ENCODE peak calls at places on chromosomes 4 and X, in nine cellular contexts. One of them, this sample, is unnamed.
A peak's percentile ranks its signal among the peaks of the same experiment; 100 is the strongest.

GRCh38 chr4:3431446-3431993 is 10.2 kb upstream of the HGFAC start:
- DNase-seq in HepG2: no peak
- DNase-seq in AG10803: no peak
- DNase-seq in keratinocyte: no peak
- DNase-seq in testis: no peak
- DNase-seq in tibial artery: no peak
- DNase-seq in PC-3: no peak
- DNase-seq in prostate gland: no peak
- DNase-seq in foreskin fibroblast: no peak
- DNase-seq in this sample: no peak

GRCh38 chrX:126164689-126165400 is 1.2 kb downstream of the DCAF12L2 start:
- DNase-seq in PC-3: no peak
- DNase-seq in foreskin fibroblast: no peak
- DNase-seq in testis: peak; percentile 12
- DNase-seq in HepG2: no peak
- DNase-seq in AG10803: no peak
- DNase-seq in prostate gland: no peak
- DNase-seq in tibial artery: no peak
- DNase-seq in keratinocyte: no peak
- DNase-seq in this sample: no peak

GRCh38 chrX:118948270-118948669 is 26.1 kb upstream of the LONRF3 start:
- DNase-seq in prostate gland: no peak
- DNase-seq in foreskin fibroblast: no peak
- DNase-seq in AG10803: no peak
- DNase-seq in HepG2: no peak
- DNase-seq in tibial artery: no peak
- DNase-seq in PC-3: no peak
- DNase-seq in keratinocyte: no peak
- DNase-seq in testis: no peak
- DNase-seq in this sample: no peak

GRCh38 chr4:88991746-88992145 is 65.2 kb downstream of the FAM13A start:
- DNase-seq in keratinocyte: no peak
- DNase-seq in PC-3: peak; percentile 38
- DNase-seq in tibial artery: no peak
- DNase-seq in testis: no peak
- DNase-seq in foreskin fibroblast: no peak
- DNase-seq in AG10803: no peak
- DNase-seq in prostate gland: no peak
- DNase-seq in HepG2: no peak
- DNase-seq in this sample: no peak

GRCh38 chrX:97446298-97446882 is 562.7 kb downstream of the RPA4 start:
- DNase-seq in HepG2: no peak
- DNase-seq in AG10803: peak; percentile 0
- DNase-seq in testis: no peak
- DNase-seq in foreskin fibroblast: no peak
- DNase-seq in PC-3: peak; percentile 38
- DNase-seq in tibial artery: no peak
- DNase-seq in keratinocyte: no peak
- DNase-seq in prostate gland: no peak
- DNase-seq in this sample: no peak

GRCh38 chrX:118644378-118644777 is 83.0 kb upstream of the IL13RA1 start:
- DNase-seq in AG10803: peak; percentile 55
- DNase-seq in prostate gland: peak; percentile 4
- DNase-seq in tibial artery: no peak
- DNase-seq in HepG2: peak; percentile 54
- DNase-seq in keratinocyte: no peak
- DNase-seq in PC-3: peak; percentile 60
- DNase-seq in foreskin fibroblast: peak; percentile 26
- DNase-seq in testis: no peak
- DNase-seq in this sample: no peak

GRCh38 chr4:105520819-105521790 is 31.3 kb upstream of the ARHGEF38 start:
- DNase-seq in keratinocyte: no peak
- DNase-seq in tibial artery: no peak
- DNase-seq in prostate gland: peak; percentile 46
- DNase-seq in HepG2: peak; percentile 35
- DNase-seq in PC-3: peak; percentile 61
- DNase-seq in testis: peak; percentile 60
- DNase-seq in foreskin fibroblast: no peak
- DNase-seq in AG10803: peak; percentile 33
- DNase-seq in this sample: peak; percentile 26

GRCh38 chr4:155545456-155545855 is 121.2 kb upstream of the GUCY1A1 start:
- DNase-seq in prostate gland: no peak
- DNase-seq in AG10803: no peak
- DNase-seq in HepG2: no peak
- DNase-seq in tibial artery: no peak
- DNase-seq in foreskin fibroblast: no peak
- DNase-seq in testis: no peak
- DNase-seq in PC-3: no peak
- DNase-seq in keratinocyte: no peak
- DNase-seq in this sample: no peak

GRCh38 chrX:111168314-111168713 is 72.3 kb downstream of the PAK3 start:
- DNase-seq in PC-3: peak; percentile 10
- DNase-seq in foreskin fibroblast: no peak
- DNase-seq in AG10803: peak; percentile 12
- DNase-seq in keratinocyte: no peak
- DNase-seq in prostate gland: no peak
- DNase-seq in tibial artery: no peak
- DNase-seq in HepG2: peak; percentile 0
- DNase-seq in testis: peak; percentile 18
- DNase-seq in this sample: no peak

GRCh38 chrX:68874076-68874475 is 45.3 kb downstream of the EFNB1 start:
- DNase-seq in prostate gland: no peak
- DNase-seq in tibial artery: no peak
- DNase-seq in testis: no peak
- DNase-seq in foreskin fibroblast: no peak
- DNase-seq in HepG2: no peak
- DNase-seq in AG10803: no peak
- DNase-seq in PC-3: no peak
- DNase-seq in keratinocyte: no peak
- DNase-seq in this sample: no peak

GRCh38 chrX:130523460-130524394 is 121.9 kb downstream of the RBMX2 start:
- DNase-seq in PC-3: peak; percentile 16
- DNase-seq in tibial artery: peak; percentile 22
- DNase-seq in HepG2: no peak
- DNase-seq in prostate gland: peak; percentile 9
- DNase-seq in foreskin fibroblast: no peak
- DNase-seq in testis: peak; percentile 77
- DNase-seq in AG10803: no peak
- DNase-seq in keratinocyte: no peak
- DNase-seq in this sample: no peak

GRCh38 chr4:152081024-152081423 is 320.2 kb upstream of the GATB start:
- DNase-seq in HepG2: no peak
- DNase-seq in PC-3: no peak
- DNase-seq in AG10803: no peak
- DNase-seq in foreskin fibroblast: no peak
- DNase-seq in tibial artery: no peak
- DNase-seq in keratinocyte: no peak
- DNase-seq in prostate gland: no peak
- DNase-seq in testis: no peak
- DNase-seq in this sample: no peak

GRCh38 chrX:41095962-41096955 is 11.0 kb downstream of the USP9X start:
- DNase-seq in AG10803: peak; percentile 13
- DNase-seq in testis: no peak
- DNase-seq in HepG2: no peak
- DNase-seq in keratinocyte: no peak
- DNase-seq in foreskin fibroblast: peak; percentile 14
- DNase-seq in tibial artery: no peak
- DNase-seq in prostate gland: no peak
- DNase-seq in PC-3: no peak
- DNase-seq in this sample: no peak

GRCh38 chr4:123816462-123816861 is 419.9 kb downstream of the SPRY1 start:
- DNase-seq in keratinocyte: no peak
- DNase-seq in HepG2: no peak
- DNase-seq in prostate gland: no peak
- DNase-seq in PC-3: no peak
- DNase-seq in foreskin fibroblast: peak; percentile 58
- DNase-seq in tibial artery: no peak
- DNase-seq in testis: no peak
- DNase-seq in AG10803: peak; percentile 63
- DNase-seq in this sample: no peak

DNA sequence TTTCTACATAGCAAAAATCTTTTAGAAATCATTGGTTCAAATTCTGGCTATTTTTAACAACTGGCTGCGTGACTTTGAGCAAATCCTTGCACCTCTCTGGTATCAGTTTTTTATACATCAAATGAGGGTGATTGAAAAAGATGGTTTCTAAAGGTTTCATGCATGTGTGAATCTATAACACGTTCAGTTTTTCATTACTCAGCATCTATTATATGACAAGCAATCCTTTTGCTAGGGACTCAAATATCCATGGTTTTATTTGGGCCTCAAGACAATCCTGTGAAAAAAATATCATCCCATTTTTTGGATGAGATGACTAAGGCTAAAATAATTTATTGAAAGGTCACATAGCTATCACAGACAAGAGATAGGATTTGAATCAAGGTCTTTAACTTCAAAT is 884 bp downstream of the HEPH start:
- DNase-seq in PC-3: no peak
- DNase-seq in tibial artery: no peak
- DNase-seq in prostate gland: no peak
- DNase-seq in keratinocyte: no peak
- DNase-seq in HepG2: no peak
- DNase-seq in AG10803: no peak
- DNase-seq in testis: no peak
- DNase-seq in foreskin fibroblast: no peak
- DNase-seq in this sample: no peak
- H3K4me3 ChIP-seq in PC-3: no peak overlapping the region
- H3K4me3 ChIP-seq in tibial artery: peak overlapping the region; percentile 52
- H3K4me3 ChIP-seq in prostate gland: no peak overlapping the region
- H3K4me3 ChIP-seq in keratinocyte: no peak overlapping the region
- H3K4me3 ChIP-seq in HepG2: no peak overlapping the region
- H3K4me3 ChIP-seq in AG10803: peak overlapping the region; percentile 62
- H3K4me3 ChIP-seq in testis: no peak overlapping the region
- H3K4me3 ChIP-seq in foreskin fibroblast: peak overlapping the region; percentile 67
- H3K4me3 ChIP-seq in this sample: no peak overlapping the region

DNA sequence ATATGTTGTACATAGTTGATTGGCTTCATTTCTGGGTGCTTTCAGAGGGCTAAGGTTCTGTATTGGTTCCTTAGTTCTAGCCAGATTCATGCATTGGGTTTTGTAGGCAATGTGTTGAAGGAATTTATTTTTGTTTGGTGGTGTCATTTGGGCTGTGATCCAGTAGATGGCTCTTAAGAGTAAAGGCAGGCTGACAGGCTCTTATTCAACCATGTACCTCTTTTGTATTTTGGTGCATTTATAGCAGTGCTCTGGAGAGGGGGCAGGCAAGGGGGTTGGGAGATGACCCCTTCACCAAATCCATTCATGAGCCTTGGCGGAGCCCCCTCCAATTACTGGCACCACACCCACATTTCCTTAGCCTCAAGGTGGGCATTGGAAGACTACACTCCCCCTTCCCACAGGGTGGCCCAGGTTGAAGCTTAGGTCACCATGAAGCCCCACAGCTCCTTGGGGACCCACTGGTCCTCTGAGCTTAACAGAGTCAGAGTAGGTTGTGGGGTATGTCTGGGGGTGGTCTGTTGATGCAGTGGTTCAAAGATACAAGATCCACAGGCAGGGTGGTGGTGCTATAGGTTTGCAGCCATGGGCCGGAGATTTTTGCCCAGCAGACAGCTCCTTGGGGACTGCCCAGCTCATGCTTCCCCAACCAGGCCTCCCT is 143.0 kb upstream of the GNPDA2 start:
- DNase-seq in testis: no peak
- DNase-seq in HepG2: no peak
- DNase-seq in foreskin fibroblast: no peak
- DNase-seq in keratinocyte: no peak
- DNase-seq in AG10803: no peak
- DNase-seq in PC-3: peak; percentile 9
- DNase-seq in prostate gland: no peak
- DNase-seq in tibial artery: no peak
- DNase-seq in this sample: no peak
- TF ChIP-seq CTCF in testis: no peak
- TF ChIP-seq CTCF in HepG2: no peak
- TF ChIP-seq CTCF in foreskin fibroblast: no peak
- TF ChIP-seq CTCF in keratinocyte: no peak
- TF ChIP-seq CTCF in AG10803: no peak
- TF ChIP-seq CTCF in PC-3: peak; percentile 26
- TF ChIP-seq CTCF in prostate gland: no peak
- TF ChIP-seq CTCF in tibial artery: no peak
- TF ChIP-seq CTCF in this sample: peak; percentile 46

GRCh38 chr4:141640692-141641091 is 4.3 kb downstream of the IL15 start:
- DNase-seq in HepG2: no peak
- DNase-seq in prostate gland: no peak
- DNase-seq in tibial artery: no peak
- DNase-seq in PC-3: no peak
- DNase-seq in testis: no peak
- DNase-seq in AG10803: no peak
- DNase-seq in foreskin fibroblast: no peak
- DNase-seq in keratinocyte: no peak
- DNase-seq in this sample: no peak

GRCh38 chr4:141636771-141637460 is 533 bp downstream of the IL15 start:
- DNase-seq in tibial artery: peak; percentile 25
- DNase-seq in PC-3: peak; percentile 74
- DNase-seq in testis: peak; percentile 18
- DNase-seq in prostate gland: peak; percentile 9
- DNase-seq in keratinocyte: no peak
- DNase-seq in foreskin fibroblast: peak; percentile 48
- DNase-seq in HepG2: no peak
- DNase-seq in AG10803: peak; percentile 67
- DNase-seq in this sample: no peak

GRCh38 chr4:141636077-141636770 is at the start of gene IL15:
- DNase-seq in foreskin fibroblast: peak; percentile 31
- DNase-seq in PC-3: peak; percentile 86
- DNase-seq in keratinocyte: no peak
- DNase-seq in testis: peak; percentile 54
- DNase-seq in tibial artery: peak; percentile 42
- DNase-seq in prostate gland: peak; percentile 58
- DNase-seq in AG10803: no peak
- DNase-seq in HepG2: peak; percentile 16
- DNase-seq in this sample: no peak

GRCh38 chr4:141635726-141636076 is 682 bp upstream of the IL15 start:
- DNase-seq in keratinocyte: no peak
- DNase-seq in testis: no peak
- DNase-seq in PC-3: no peak
- DNase-seq in foreskin fibroblast: no peak
- DNase-seq in prostate gland: no peak
- DNase-seq in AG10803: peak; percentile 47
- DNase-seq in HepG2: no peak
- DNase-seq in tibial artery: no peak
- DNase-seq in this sample: no peak

GRCh38 chr4:141637565-141637964 is 1.2 kb downstream of the IL15 start:
- DNase-seq in HepG2: no peak
- DNase-seq in PC-3: peak; percentile 25
- DNase-seq in prostate gland: no peak
- DNase-seq in testis: no peak
- DNase-seq in foreskin fibroblast: no peak
- DNase-seq in keratinocyte: no peak
- DNase-seq in AG10803: no peak
- DNase-seq in tibial artery: no peak
- DNase-seq in this sample: no peak
- H3K4me3 ChIP-seq in HepG2: no peak overlapping the region
- H3K4me3 ChIP-seq in PC-3: peak overlapping the region; percentile 92
- H3K4me3 ChIP-seq in prostate gland: peak overlapping the region; percentile 80
- H3K4me3 ChIP-seq in testis: no peak overlapping the region
- H3K4me3 ChIP-seq in foreskin fibroblast: peak overlapping the region; percentile 85
- H3K4me3 ChIP-seq in keratinocyte: peak overlapping the region; percentile 93
- H3K4me3 ChIP-seq in AG10803: peak overlapping the region; percentile 84
- H3K4me3 ChIP-seq in tibial artery: peak overlapping the region; percentile 90
- H3K4me3 ChIP-seq in this sample: peak overlapping the region; percentile 85

DNA sequence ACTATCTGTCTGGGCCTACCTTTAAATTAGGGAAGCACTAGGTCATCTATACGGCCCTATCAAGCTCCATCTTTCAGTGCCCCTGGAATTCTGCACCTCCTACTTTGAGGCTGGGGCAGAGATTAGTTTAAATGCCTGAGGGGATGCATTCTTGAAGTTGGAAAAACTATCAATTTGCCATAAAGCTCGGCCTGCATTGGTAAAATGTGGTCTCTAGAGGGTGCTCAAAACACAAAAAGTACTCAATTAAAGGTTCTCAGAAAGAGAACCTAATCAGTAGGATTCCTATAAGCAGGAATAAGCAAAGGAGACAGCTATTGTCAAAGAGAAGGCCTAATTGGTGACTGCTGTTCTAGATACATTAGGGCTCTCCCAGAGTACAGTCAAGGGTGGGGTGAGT is 111.7 kb downstream of the AMER1 start:
- DNase-seq in keratinocyte: no peak
- DNase-seq in tibial artery: no peak
- DNase-seq in foreskin fibroblast: no peak
- DNase-seq in prostate gland: no peak
- DNase-seq in PC-3: peak; percentile 39
- DNase-seq in AG10803: peak; percentile 11
- DNase-seq in HepG2: no peak
- DNase-seq in testis: no peak
- DNase-seq in this sample: peak; percentile 0
- TF ChIP-seq CTCF in keratinocyte: peak; percentile 17
- TF ChIP-seq CTCF in tibial artery: peak; percentile 28
- TF ChIP-seq CTCF in foreskin fibroblast: peak; percentile 29
- TF ChIP-seq CTCF in prostate gland: peak; percentile 37
- TF ChIP-seq CTCF in PC-3: peak; percentile 53
- TF ChIP-seq CTCF in AG10803: peak; percentile 50
- TF ChIP-seq CTCF in HepG2: peak; percentile 45
- TF ChIP-seq CTCF in testis: no peak
- TF ChIP-seq CTCF in this sample: peak; percentile 55

This sample was measured in epithelial cell of proximal tubule.